ENCODE peak calls at places on chromosomes 16 and 17, in seven cellular contexts. A is foreskin fibroblast, O is heart left ventricle, B is upper lobe of left lung, N is colonic mucosa, Z is fibroblast of mammary gland, S is adrenal gland. R is an unnamed sample.

GRCh38 chr17:309361-309888 is 43.2 kb downstream of the RPH3AL start:
- DNase-seq in Z (no peak), B (peak), O (peak), S (no peak), N (no peak), A (no peak), R (no peak)

GRCh38 chr17:44304651-44305050 is 3.8 kb upstream of the RUNDC3A start:
- DNase-seq in Z (peak), A (peak), S (no peak), N (no peak), O (no peak), B (no peak), R (no peak)

GRCh38 chr17:4956493-4957061 is 5.7 kb downstream of the ENO3 start:
- DNase-seq in B (peak), O (no peak), A (no peak), Z (no peak), N (no peak), S (no peak), R (no peak)

GRCh38 chr17:21201302-21201602 is 12.7 kb downstream of the TMEM11 start:
- DNase-seq in N (no peak), O (no peak), S (no peak), B (no peak), A (peak), Z (no peak), R (no peak)

GRCh38 chr17:45052052-45052772 is 780 bp upstream of the DCAKD start:
- DNase-seq in S (peak), B (peak), Z (peak), A (peak), N (peak), O (peak), R (no peak)

GRCh38 chr16:55126456-55126855 is 195.8 kb downstream of the IRX5 start:
- DNase-seq in A (no peak), O (no peak), Z (no peak), S (no peak), B (peak), N (no peak), R (no peak)

GRCh38 chr16:27520982-27521673 is 28.6 kb downstream of the GTF3C1 start:
- DNase-seq in A (no peak), S (peak), O (peak), Z (no peak), N (no peak), B (no peak), R (no peak)

GRCh38 chr16:87391324-87391949 is 699 bp upstream of the MAP1LC3B start:
- DNase-seq in Z (peak), N (peak), A (peak), O (peak), S (peak), B (peak), R (no peak)

GRCh38 chr17:68459030-68459376 is 1.7 kb upstream of the WIPI1 start:
- DNase-seq in O (no peak), S (no peak), A (no peak), B (no peak), N (no peak), Z (no peak), R (no peak)

GRCh38 chr17:33469911-33470310 is 176.8 kb upstream of the ASIC2 start:
- DNase-seq in S (peak), B (no peak), Z (peak), N (peak), O (peak), A (peak), R (no peak)

GRCh38 chr16:77696149-77696548 is 26.2 kb upstream of the NUDT7 start:
- DNase-seq in B (no peak), Z (no peak), A (no peak), N (no peak), S (no peak), O (no peak), R (no peak)

GRCh38 chr17:77644981-77645380 is 313.5 kb upstream of the TNRC6C start:
- DNase-seq in N (no peak), O (no peak), A (no peak), S (no peak), Z (no peak), B (peak), R (no peak)

GRCh38 chr16:57475711-57476339 is 10.5 kb downstream of the DOK4 start:
- DNase-seq in B (peak), N (no peak), Z (peak), S (no peak), A (peak), O (no peak), R (peak)

GRCh38 chr16:54318941-54319340 is 32.4 kb upstream of the IRX3 start:
- DNase-seq in S (no peak), O (no peak), A (no peak), N (no peak), B (no peak), Z (peak), R (no peak)

GRCh38 chr16:49336581-49336980 is 37.0 kb upstream of the C16orf78 start:
- DNase-seq in Z (no peak), S (no peak), B (no peak), O (no peak), N (no peak), A (no peak), R (no peak)

GRCh38 chr17:57892820-57893595 is 43.2 kb upstream of the MRPS23 start:
- DNase-seq in A (peak), N (peak), Z (peak), O (peak), B (no peak), S (peak), R (no peak)

GRCh38 chr16:51048544-51048943 is 102.5 kb downstream of the SALL1 start:
- DNase-seq in O (no peak), B (no peak), N (no peak), Z (peak), S (no peak), A (no peak), R (no peak)

GRCh38 chr16:27805828-27806351 is 255.9 kb downstream of the KATNIP start:
- DNase-seq in Z (no peak), A (no peak), S (no peak), O (no peak), N (no peak), B (no peak), R (no peak)

GRCh38 chr16:79970551-79971236 is 370.2 kb upstream of the MAF start:
- DNase-seq in B (no peak), O (peak), A (no peak), N (peak), S (peak), Z (peak), R (no peak)

GRCh38 chr17:49523706-49524472 is 28.8 kb downstream of the NGFR start:
- DNase-seq in B (no peak), S (no peak), N (no peak), Z (peak), O (no peak), A (no peak), R (no peak)

GRCh38 chr16:68367440-68367839 is 56.6 kb downstream of the PRMT7 start:
- DNase-seq in A (peak), S (no peak), Z (no peak), O (no peak), N (no peak), B (no peak), R (no peak)

GRCh38 chr17:38355256-38355655 is 3.6 kb downstream of the SOCS7 start:
- DNase-seq in B (no peak), O (no peak), A (no peak), N (no peak), S (no peak), Z (no peak), R (no peak)

GRCh38 chr16:678858-679807 is 1.1 kb upstream of the STUB1 start:
- DNase-seq in A (peak), B (peak), O (peak), Z (peak), N (peak), S (peak), R (no peak)

GRCh38 chr16:17328971-17329370 is 141.8 kb downstream of the XYLT1 start:
- DNase-seq in A (peak), B (no peak), S (no peak), Z (peak), N (peak), O (no peak), R (no peak)

GRCh38 chr16:57178296-57178695 is 7.5 kb downstream of the PSME3IP1 start:
- DNase-seq in B (no peak), A (no peak), N (no peak), Z (no peak), S (no peak), O (no peak), R (no peak)

GRCh38 chr17:17518019-17518418 is 21.8 kb upstream of the RASD1 start:
- DNase-seq in Z (no peak), B (peak), N (no peak), A (no peak), S (no peak), O (no peak), R (no peak)

GRCh38 chr17:40316571-40317344 is 7.8 kb downstream of the RARA start:
- DNase-seq in B (peak), N (peak), A (peak), Z (peak), S (no peak), O (peak), R (no peak)

GRCh38 chr17:29180051-29180787 is at the start of gene MYO18A:
- DNase-seq in S (peak), A (peak), O (peak), N (peak), Z (peak), B (peak), R (no peak)

GRCh38 chr16:7304257-7304656 is 28.4 kb upstream of the RBFOX1 start:
- DNase-seq in Z (no peak), N (no peak), S (no peak), A (no peak), B (peak), O (no peak), R (no peak)

GRCh38 chr17:27929990-27930389 is 36.8 kb upstream of the LYRM9 start:
- DNase-seq in S (no peak), A (no peak), N (no peak), O (no peak), Z (no peak), B (no peak), R (no peak)

GRCh38 chr16:426115-426905 is 861 bp downstream of the RAB11FIP3 start:
- DNase-seq in N (peak), B (peak), A (peak), S (no peak), Z (peak), O (no peak), R (no peak)

GRCh38 chr17:76725580-76726230 is 701 bp downstream of the JMJD6 start:
- DNase-seq in O (peak), N (peak), S (peak), Z (no peak), A (peak), B (peak), R (no peak)

GRCh38 chr17:53344778-53345177 is 477.9 kb upstream of the KIF2B start:
- DNase-seq in N (peak), Z (no peak), O (no peak), A (no peak), S (no peak), B (no peak), R (no peak)

GRCh38 chr17:37400505-37400904 is 6.1 kb downstream of the ACACA start:
- DNase-seq in O (no peak), N (no peak), S (no peak), B (no peak), A (no peak), Z (no peak), R (no peak)

GRCh38 chr17:46020023-46020735 is 21.1 kb downstream of the STH start:
- DNase-seq in B (no peak), S (no peak), A (no peak), O (no peak), Z (no peak), N (no peak), R (no peak)

GRCh38 chr16:78591682-78592103 is 492.2 kb downstream of the WWOX start:
- DNase-seq in B (no peak), A (no peak), Z (no peak), O (no peak), S (no peak), N (no peak), R (no peak)

GRCh38 chr16:63530208-63530607 is 1494.0 kb upstream of the CDH8 start:
- DNase-seq in A (no peak), S (no peak), O (no peak), N (no peak), B (no peak), Z (no peak), R (no peak)

GRCh38 chr17:6775871-6776405 is at the start of gene FBXO39:
- DNase-seq in O (no peak), A (peak), B (peak), Z (no peak), S (no peak), N (no peak), R (no peak)
- H3K4me3 ChIP-seq in O (no peak), A (no peak), B (no peak), Z (no peak), S (no peak), N (no peak), R (no peak)

GRCh38 chr17:81392909-81393654 is 2.2 kb upstream of the BAHCC1 start:
- DNase-seq in N (no peak), O (no peak), Z (no peak), A (peak), S (no peak), B (peak), R (no peak)
- TF ChIP-seq CTCF in N (no peak), O (no peak), Z (no peak), A (no peak), S (no peak), B (no peak), R (no peak)

GRCh38 chr17:64125937-64126336 is 4.0 kb downstream of the ERN1 start:
- DNase-seq in A (no peak), N (no peak), Z (no peak), O (no peak), S (no peak), B (no peak), R (no peak)
- H3K4me3 ChIP-seq in A (no peak), N (no peak), Z (peak), O (no peak), S (peak), B (no peak), R (no peak)

DNA sequence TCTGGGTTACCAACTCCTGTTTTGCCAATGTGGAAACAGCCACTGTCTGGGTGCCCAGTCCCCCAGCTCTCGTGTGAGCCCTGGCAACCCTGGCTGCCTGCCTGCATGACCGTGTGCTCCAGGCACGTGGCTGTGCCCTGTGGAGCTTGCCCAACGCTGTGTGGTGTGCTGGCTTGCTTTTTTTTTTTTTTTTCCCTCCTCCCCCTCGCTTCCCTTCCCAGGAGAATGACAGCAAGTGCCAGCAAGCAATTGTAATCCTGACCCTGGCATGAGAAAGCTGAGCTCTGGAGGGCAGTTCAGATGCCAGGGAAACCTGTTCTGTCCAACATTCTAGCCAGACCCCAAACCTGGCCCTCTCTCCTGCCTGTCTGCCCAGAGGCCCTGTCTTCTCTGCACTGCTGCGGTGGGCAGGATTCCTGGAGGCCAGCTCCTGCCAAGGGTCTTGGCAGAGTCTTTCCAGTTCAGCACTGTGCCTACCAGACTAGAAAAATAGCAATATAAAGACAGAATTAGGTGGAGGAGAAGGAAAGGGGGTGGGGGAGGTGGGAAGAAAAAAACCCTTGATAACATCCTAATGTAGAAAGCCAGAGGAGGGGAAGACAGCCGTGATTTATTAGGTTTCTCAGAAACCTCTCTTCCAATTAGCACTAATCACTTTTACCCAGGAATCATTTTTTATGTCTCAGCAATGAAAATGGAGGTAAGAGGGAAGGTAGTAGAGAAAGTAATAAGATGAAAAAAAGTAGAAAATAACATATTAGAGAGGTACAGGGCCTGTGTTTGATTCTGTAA is 9.0 kb downstream of the HLF start:
- DNase-seq in B (peak), A (peak), S (peak), Z (no peak), N (no peak), O (peak), R (no peak)
- TF ChIP-seq CTCF in B (no peak), A (no peak), S (no peak), Z (no peak), N (no peak), O (no peak), R (no peak)

GRCh38 chr16:14003119-14003570 is 68.0 kb upstream of the MRTFB start:
- DNase-seq in S (peak), B (no peak), Z (peak), N (peak), O (peak), A (peak), R (no peak)
- H3K4me3 ChIP-seq in S (peak), B (peak), Z (peak), N (no peak), O (no peak), A (peak), R (no peak)

DNA sequence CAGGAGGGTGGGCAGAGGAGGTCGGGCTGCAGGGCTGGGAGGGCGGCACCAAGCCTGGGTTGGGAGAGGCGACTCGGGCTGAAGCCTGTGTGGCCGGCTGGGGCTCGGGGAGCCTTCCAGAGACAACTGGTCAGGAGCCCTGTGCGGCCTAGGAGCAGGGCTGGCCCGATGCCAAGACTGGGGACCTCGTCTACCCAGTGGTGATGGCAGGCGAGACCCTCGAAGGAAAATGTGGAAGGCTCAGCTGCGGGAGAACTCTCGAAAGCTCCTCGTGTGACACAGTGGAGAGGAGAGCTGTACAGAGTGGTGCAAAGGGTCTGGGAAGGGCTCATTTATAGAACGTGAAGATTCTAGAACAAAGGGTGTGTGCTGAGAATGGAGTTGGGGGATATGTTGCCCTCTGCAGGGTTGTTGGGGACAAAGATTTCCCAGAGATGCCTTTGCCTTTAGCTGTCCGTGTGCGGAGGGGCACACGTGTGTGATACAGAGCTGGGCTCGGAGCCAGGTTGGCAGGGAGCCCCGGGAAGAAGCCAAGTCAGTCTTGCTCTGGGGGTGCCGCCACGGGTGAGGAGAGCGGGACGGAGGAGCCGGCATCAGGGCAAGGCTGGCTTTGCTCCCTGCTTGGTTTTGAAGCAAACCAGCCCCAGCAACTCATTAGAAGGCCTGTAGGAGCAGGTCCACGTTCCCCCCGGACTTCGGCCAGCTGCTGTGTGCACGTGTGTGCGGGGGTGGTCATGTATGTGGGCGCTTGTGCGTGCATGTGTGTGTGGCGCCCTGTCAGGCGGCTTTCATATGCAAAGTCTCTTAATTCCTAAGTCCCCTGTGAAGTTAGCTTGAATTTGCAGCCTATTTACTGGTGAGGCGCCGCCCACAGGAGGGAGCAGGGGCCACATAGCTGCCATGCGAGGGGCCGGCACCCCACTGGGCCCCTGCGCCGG is 132.4 kb upstream of the CHMP6 start:
- DNase-seq in Z (peak), N (peak), A (peak), B (peak), S (peak), O (peak), R (no peak)
- TF ChIP-seq CTCF in Z (peak), N (no peak), A (peak), B (no peak), S (peak), O (no peak), R (no peak)

GRCh38 chr17:2906907-2907306 is 110.7 kb downstream of the RAP1GAP2 start:
- DNase-seq in O (no peak), N (no peak), S (no peak), B (no peak), A (no peak), Z (no peak), R (no peak)

GRCh38 chr17:2904135-2904534 is 107.9 kb downstream of the RAP1GAP2 start:
- DNase-seq in N (no peak), B (no peak), Z (no peak), O (peak), S (no peak), A (peak), R (no peak)

GRCh38 chr17:2905269-2905668 is 109.0 kb downstream of the RAP1GAP2 start:
- DNase-seq in O (peak), N (no peak), S (no peak), A (no peak), Z (no peak), B (no peak), R (no peak)

GRCh38 chr17:2903193-2903974 is 107.1 kb downstream of the RAP1GAP2 start:
- DNase-seq in Z (no peak), S (no peak), N (no peak), O (no peak), A (no peak), B (no peak), R (no peak)

DNA sequence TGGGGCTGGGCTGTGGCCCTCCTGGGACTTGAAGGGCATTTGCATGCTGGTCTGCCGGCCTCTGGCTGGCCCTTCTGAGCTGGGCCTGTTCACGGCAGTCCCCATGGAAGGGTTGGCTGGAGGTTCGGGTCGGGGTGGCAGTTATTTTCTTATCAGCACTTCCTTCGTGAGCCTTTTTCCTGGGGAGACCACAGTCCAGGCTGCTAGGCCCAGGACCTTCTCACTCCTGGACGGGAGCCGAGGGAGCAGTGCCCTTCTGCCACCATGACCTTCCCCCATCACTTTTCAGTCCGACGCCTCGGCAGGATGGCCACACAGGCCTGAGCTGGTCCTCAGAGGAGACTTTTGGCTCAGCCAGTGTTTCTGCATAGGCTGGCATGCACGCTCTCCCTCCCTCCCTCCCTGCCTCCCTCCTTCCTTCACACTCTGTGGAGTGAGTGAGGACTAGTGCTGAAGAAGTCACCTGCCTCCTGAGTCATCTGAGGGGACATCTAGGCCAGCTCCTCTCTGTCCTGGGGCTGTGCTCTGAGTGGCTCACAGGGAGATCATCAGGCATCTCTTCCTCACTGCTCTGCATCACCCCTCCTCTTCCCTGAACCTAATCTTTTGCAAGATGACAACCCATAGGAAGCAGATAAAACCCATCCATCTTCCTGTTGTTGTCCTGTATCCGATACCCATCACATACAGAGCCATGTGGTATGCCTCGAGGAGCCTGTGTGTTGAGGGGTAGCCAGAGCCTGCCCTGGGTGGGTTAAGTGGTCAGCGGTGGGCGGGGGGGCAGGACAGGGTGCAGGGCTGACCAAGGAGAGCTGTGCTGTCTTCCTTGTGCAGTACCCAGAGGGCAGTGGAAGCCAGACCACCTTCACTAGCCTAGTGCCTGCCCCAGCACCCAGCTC is 109.7 kb downstream of the RAP1GAP2 start:
- DNase-seq in N (no peak), O (no peak), B (no peak), Z (no peak), A (no peak), S (no peak), R (no peak)
- H3K4me3 ChIP-seq in N (no peak), O (no peak), B (no peak), Z (no peak), A (no peak), S (no peak), R (no peak)